ENCODE peak calls at places on chromosomes 13 and 19, in seven cellular contexts. L is HEK293T, N is HCT116, M is GM12878, Y is K562, I is H1, K is HepG2. Q is an unnamed sample.

GRCh38 chr19:4800591-4801081 is 9.1 kb downstream of the FEM1A start:
- DNase-seq in L (no peak), N (no peak), M (no peak), Y (no peak), I (no peak), K (no peak), Q (no peak)

GRCh38 chr19:13579388-13580060 is 73.2 kb upstream of the CACNA1A start:
- DNase-seq in L (no peak), N (no peak), M (no peak), Y (no peak), I (no peak), K (no peak), Q (no peak)

GRCh38 chr13:20826810-20827560 is 53.2 kb upstream of the EEF1AKMT1 start:
- DNase-seq in L (no peak), N (no peak), M (no peak), Y (no peak), I (no peak), K (no peak), Q (no peak)

GRCh38 chr19:38898788-38899446 is 501 bp downstream of the SIRT2 start:
- DNase-seq in L (no peak), N (no peak), M (no peak), Y (no peak), I (no peak), K (no peak), Q (no peak)

GRCh38 chr13:31518666-31519065 is 220.7 kb upstream of the RXFP2 start:
- DNase-seq in L (no peak), N (no peak), M (no peak), Y (no peak), I (no peak), K (no peak), Q (no peak)

GRCh38 chr13:25632166-25632888 is 260.6 kb downstream of the ATP8A2 start:
- DNase-seq in L (no peak), N (no peak), M (no peak), Y (no peak), I (peak), K (no peak), Q (peak)

GRCh38 chr13:83449666-83450395 is 432.4 kb downstream of the SLITRK1 start:
- DNase-seq in L (no peak), N (no peak), M (no peak), Y (no peak), I (no peak), K (no peak), Q (no peak)

GRCh38 chr19:18591735-18592385 is 3.3 kb downstream of the REX1BD start:
- DNase-seq in L (no peak), N (no peak), M (no peak), Y (no peak), I (no peak), K (no peak), Q (no peak)

GRCh38 chr13:105957769-105958438 is 577.6 kb downstream of the EFNB2 start:
- DNase-seq in L (no peak), N (no peak), M (no peak), Y (no peak), I (no peak), K (no peak), Q (no peak)

GRCh38 chr19:38221919-38222828 is 1.8 kb downstream of the DPF1 start:
- DNase-seq in L (no peak), N (no peak), M (no peak), Y (no peak), I (no peak), K (no peak), Q (no peak)

GRCh38 chr13:40316301-40316700 is 350.1 kb downstream of the FOXO1 start:
- DNase-seq in L (no peak), N (no peak), M (no peak), Y (no peak), I (no peak), K (no peak), Q (no peak)

GRCh38 chr13:26062853-26063444 is 11.1 kb upstream of the SHISA2 start:
- DNase-seq in L (peak), N (peak), M (no peak), Y (no peak), I (no peak), K (peak), Q (no peak)

GRCh38 chr13:27012482-27013197 is 159.0 kb downstream of the USP12 start:
- DNase-seq in L (no peak), N (no peak), M (no peak), Y (no peak), I (peak), K (no peak), Q (no peak)

GRCh38 chr13:33740134-33740538 is 77.8 kb upstream of the RFC3 start:
- DNase-seq in L (no peak), N (no peak), M (no peak), Y (no peak), I (no peak), K (no peak), Q (no peak)

GRCh38 chr19:18446145-18446810 is 8.3 kb upstream of the ISYNA1 start:
- DNase-seq in L (no peak), N (no peak), M (no peak), Y (no peak), I (no peak), K (no peak), Q (no peak)

GRCh38 chr13:85582890-85583289 is 216.3 kb downstream of the SLITRK6 start:
- DNase-seq in L (no peak), N (no peak), M (no peak), Y (no peak), I (no peak), K (no peak), Q (no peak)

DNA sequence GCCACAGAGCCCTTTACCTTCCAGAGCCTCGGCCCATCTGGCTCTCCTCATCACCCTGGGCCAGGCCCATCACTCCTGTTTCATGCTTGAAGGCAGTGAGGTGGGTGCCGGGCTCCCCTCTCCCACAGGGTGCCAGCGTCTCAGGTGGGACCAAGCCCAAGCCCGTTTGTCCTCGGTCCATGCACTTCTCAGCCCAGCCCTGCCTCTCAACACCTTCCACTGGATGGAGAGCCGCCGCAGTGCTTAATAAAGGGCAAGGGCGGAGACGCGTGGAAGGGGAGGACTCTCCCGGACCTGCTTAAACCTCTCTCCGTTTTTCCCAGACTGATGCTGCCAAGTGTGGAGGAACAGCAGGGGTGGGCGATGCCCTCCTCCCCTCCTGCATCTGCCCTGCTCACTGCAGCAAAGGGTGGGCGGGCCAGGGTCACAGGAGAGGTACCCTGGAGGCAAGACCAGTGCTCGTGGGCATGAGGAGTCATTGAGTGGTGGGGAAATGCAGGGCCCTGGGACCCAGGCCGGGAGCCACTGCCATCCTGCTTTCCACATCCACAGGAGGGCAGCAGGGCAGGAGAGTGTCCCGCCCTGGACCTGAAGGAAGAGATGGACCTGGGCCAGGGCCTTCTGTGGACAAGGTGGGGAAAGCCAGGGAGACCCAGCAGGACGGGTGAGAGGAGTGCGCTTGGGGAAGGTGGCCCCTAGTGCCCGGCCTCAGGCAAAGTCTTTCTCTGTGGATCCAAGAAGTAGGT is 9.7 kb upstream of the ATP11A start:
- DNase-seq in L (no peak), N (no peak), M (no peak), Y (no peak), I (peak), K (no peak), Q (no peak)
- TF ChIP-seq SP1 in L (no peak), N (no peak), M (no peak), Y (no peak), I (no peak), K (no peak), Q (no peak)

DNA sequence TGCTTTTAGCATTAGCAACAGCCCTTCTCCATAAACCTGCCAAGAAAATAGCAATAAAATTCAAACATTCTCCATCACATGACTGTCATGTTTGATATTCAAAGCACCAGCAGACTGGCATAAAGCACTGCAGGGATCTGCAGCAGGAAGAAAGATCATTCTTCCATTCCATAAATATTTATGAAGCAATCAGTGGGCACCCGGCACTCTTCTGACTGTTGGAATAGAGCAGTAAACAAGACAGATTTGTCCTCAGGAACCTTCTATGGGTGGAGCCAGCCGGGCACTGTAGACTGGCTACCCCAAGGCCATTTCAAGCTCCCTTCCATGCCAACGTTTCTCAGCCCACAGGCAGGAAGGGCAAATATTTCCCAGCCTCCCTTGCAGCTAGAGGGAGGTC is 25.5 kb downstream of the PLA2G4C start:
- DNase-seq in L (no peak), N (no peak), M (no peak), Y (no peak), I (no peak), K (no peak), Q (no peak)
- TF ChIP-seq SP1 in L (no peak), N (no peak), M (no peak), Y (no peak), I (no peak), K (no peak), Q (no peak)

GRCh38 chr19:52094526-52094925 is 1.0 kb downstream of the ZNF841 start:
- DNase-seq in L (no peak), N (no peak), M (no peak), Y (no peak), I (no peak), K (no peak), Q (no peak)

GRCh38 chr19:52099497-52100138 is 4.1 kb upstream of the ZNF841 start:
- DNase-seq in L (no peak), N (no peak), M (no peak), Y (no peak), I (no peak), K (peak), Q (no peak)

GRCh38 chr19:52095172-52096014 is at the start of gene ZNF841:
- DNase-seq in L (peak), N (no peak), M (peak), Y (peak), I (peak), K (peak), Q (peak)
- TF ChIP-seq SP1 in L (peak), N (no peak), M (peak), Y (peak), I (peak), K (peak), Q (peak)

GRCh38 chr19:11887247-11887617 is 350 bp upstream of the ZNF69 start:
- DNase-seq in L (no peak), N (no peak), M (no peak), Y (no peak), I (no peak), K (no peak), Q (peak)
- TF ChIP-seq SP1 in L (no peak), N (no peak), M (no peak), Y (no peak), I (peak), K (no peak), Q (no peak)

DNA sequence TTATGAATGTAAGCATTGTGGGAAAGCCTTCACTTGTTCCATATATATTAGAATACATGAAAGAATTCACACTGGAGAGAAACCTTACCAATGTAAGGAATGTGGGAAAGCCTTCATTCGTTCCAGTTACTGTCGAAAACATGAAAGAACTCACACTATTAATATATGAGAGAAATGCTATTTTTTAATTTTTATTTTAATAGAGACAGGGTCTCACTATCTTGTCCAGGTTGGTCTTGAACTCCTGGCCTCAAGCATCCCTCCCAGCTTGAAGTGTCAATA is 7.0 kb upstream of the ZNF440 start:
- DNase-seq in L (no peak), N (no peak), M (no peak), Y (no peak), I (no peak), K (no peak), Q (no peak)
- TF ChIP-seq SP1 in L (no peak), N (no peak), M (no peak), Y (no peak), I (no peak), K (no peak), Q (no peak)

GRCh38 chr19:11325544-11325943 is 13.9 kb downstream of the RAB3D start:
- DNase-seq in L (no peak), N (no peak), M (no peak), Y (no peak), I (no peak), K (no peak), Q (no peak)

GRCh38 chr19:11322269-11323024 is 17.0 kb downstream of the RAB3D start:
- DNase-seq in L (no peak), N (no peak), M (no peak), Y (no peak), I (no peak), K (no peak), Q (no peak)

GRCh38 chr19:11324748-11325389 is 14.6 kb downstream of the RAB3D start:
- DNase-seq in L (no peak), N (no peak), M (no peak), Y (no peak), I (no peak), K (no peak), Q (no peak)

GRCh38 chr19:11324079-11324661 is 15.3 kb downstream of the RAB3D start:
- DNase-seq in L (peak), N (no peak), M (peak), Y (peak), I (no peak), K (peak), Q (no peak)

GRCh38 chr19:11323601-11324078 is 15.8 kb downstream of the RAB3D start:
- DNase-seq in L (no peak), N (no peak), M (no peak), Y (no peak), I (no peak), K (no peak), Q (no peak)
- TF ChIP-seq SP1 in L (no peak), N (no peak), M (no peak), Y (no peak), I (no peak), K (no peak), Q (no peak)

GRCh38 chr19:23318143-23318542 is 67.9 kb upstream of the ZNF724 start:
- DNase-seq in L (no peak), N (no peak), M (no peak), Y (no peak), I (no peak), K (no peak), Q (no peak)
- TF ChIP-seq SP1 in L (no peak), N (no peak), M (no peak), Y (no peak), I (no peak), K (no peak), Q (no peak)